ENCODE peak calls at places on chromosomes 5 and 9, in six cellular contexts. C is CD4-positive, alpha-beta T cell; X is activated naive CD8-positive, alpha-beta T cell treated with anti-CD3 and anti-CD28 coated beads, Interleukin-2, amount 50 U/mL, for 24 hours; V is Right ventricle myocardium superior; O is thoracic aorta; W is stimulated activated effector memory CD8-positive, alpha-beta T cell treated with anti-CD3 and anti-CD28 coated beads, Interleukin-12 subunit alpha, Interleukin-12 subunit beta, amount 100 ng/mL, for 72 hours. S is an unnamed sample.

GRCh38 chr5:132455614-132456115 is 34.9 kb downstream of the IRF1 start:
- ATAC-seq in C (no peak), X (no peak), V (no peak), O (no peak), W (no peak), S (no peak)

GRCh38 chr5:50710838-50711237 is 44.4 kb downstream of the PARP8 start:
- ATAC-seq in C (peak), X (no peak), V (no peak), O (no peak), W (peak), S (peak)

GRCh38 chr5:14208071-14209021 is 65.2 kb downstream of the TRIO start:
- ATAC-seq in C (no peak), X (peak), V (peak), O (no peak), W (peak), S (peak)

GRCh38 chr9:6584881-6585597 is 60.5 kb downstream of the GLDC start:
- ATAC-seq in C (no peak), X (no peak), V (peak), O (no peak), W (no peak), S (no peak)

GRCh38 chr9:79221084-79221483 is 350.7 kb upstream of the TLE4 start:
- ATAC-seq in C (no peak), X (peak), V (no peak), O (no peak), W (peak), S (no peak)

GRCh38 chr5:40484495-40484894 is 195.2 kb upstream of the PTGER4 start:
- ATAC-seq in C (no peak), X (no peak), V (no peak), O (no peak), W (no peak), S (peak)

GRCh38 chr5:98813755-98814154 is 40.3 kb downstream of the RGMB start:
- ATAC-seq in C (no peak), X (peak), V (no peak), O (no peak), W (peak), S (no peak)

GRCh38 chr5:139755892-139756671 is 39.5 kb upstream of the PSD2 start:
- ATAC-seq in C (peak), X (peak), V (no peak), O (no peak), W (peak), S (peak)

GRCh38 chr9:69325409-69326212 is 596 bp downstream of the ENTREP1 start:
- ATAC-seq in C (no peak), X (no peak), V (peak), O (no peak), W (peak), S (no peak)

GRCh38 chr5:74516217-74516636 is 124.3 kb downstream of the ENC1 start:
- ATAC-seq in C (no peak), X (no peak), V (no peak), O (no peak), W (no peak), S (no peak)

GRCh38 chr9:95110956-95111525 is 206.5 kb downstream of the FANCC start:
- ATAC-seq in C (no peak), X (no peak), V (no peak), O (no peak), W (no peak), S (no peak)

GRCh38 chr5:64869419-64869818 is 100.7 kb downstream of the CWC27 start:
- ATAC-seq in C (no peak), X (peak), V (no peak), O (no peak), W (peak), S (no peak)

GRCh38 chr9:114850871-114851270 is 45.0 kb upstream of the TNFSF15 start:
- ATAC-seq in C (no peak), X (peak), V (no peak), O (no peak), W (peak), S (no peak)

GRCh38 chr5:89613222-89613956 is 730.4 kb upstream of the MEF2C start:
- ATAC-seq in C (no peak), X (no peak), V (no peak), O (no peak), W (no peak), S (no peak)

GRCh38 chr5:10556893-10557746 is 6.8 kb upstream of the ANKRD33B start:
- ATAC-seq in C (no peak), X (no peak), V (no peak), O (no peak), W (no peak), S (peak)

GRCh38 chr9:125284855-125285254 is 23.2 kb downstream of the GAPVD1 start:
- ATAC-seq in C (no peak), X (no peak), V (peak), O (no peak), W (no peak), S (no peak)

GRCh38 chr5:26388946-26389345 is 649.4 kb downstream of the CDH9 start:
- ATAC-seq in C (no peak), X (no peak), V (peak), O (no peak), W (no peak), S (no peak)

GRCh38 chr9:15104826-15105420 is 194.7 kb upstream of the FREM1 start:
- ATAC-seq in C (peak), X (peak), V (no peak), O (no peak), W (peak), S (peak)

GRCh38 chr5:3601929-3602712 is 6.5 kb downstream of the IRX1 start:
- ATAC-seq in C (no peak), X (no peak), V (peak), O (no peak), W (no peak), S (no peak)

GRCh38 chr9:88531920-88532319 is 3.1 kb upstream of the NXNL2 start:
- ATAC-seq in C (no peak), X (no peak), V (no peak), O (no peak), W (no peak), S (no peak)

GRCh38 chr5:95647886-95648860 is 1.6 kb downstream of the RFESD start:
- ATAC-seq in C (no peak), X (peak), V (no peak), O (no peak), W (peak), S (no peak)

S was measured in stimulated activated memory B cell treated with anti-CD40 and anti-IgM and Interleukin-4, amounts not matched to agents 10 μg/mL and 1 μg/mL and 100 μg/mL, for 72 hours.